ENCODE peak calls at places on chromosome 1, in six cellular contexts. P is activated naive CD4-positive, alpha-beta T cell; X is GM23248; F is Caco-2; G is HT1080; M is esophagus squamous epithelium. W is an unnamed sample.

GRCh38 chr1:215526147-215526845 is 40.8 kb upstream of the KCTD3 start:
- DNase-seq in F (no peak), P (no peak), G (peak; percentile 18), X (peak; percentile 62), M (no peak), W (no peak)

GRCh38 chr1:45979074-45979777 is 153.2 kb downstream of the PIK3R3 start:
- DNase-seq in X (peak; percentile 18), P (no peak), G (no peak), F (no peak), M (no peak), W (no peak)

GRCh38 chr1:12142141-12142823 is 24.5 kb upstream of the TNFRSF1B start:
- DNase-seq in M (no peak), F (no peak), P (no peak), G (no peak), X (no peak), W (no peak)

GRCh38 chr1:97392701-97393100 is 528.1 kb downstream of the DPYD start:
- DNase-seq in G (no peak), X (no peak), F (no peak), M (no peak), P (no peak), W (no peak)

GRCh38 chr1:206691604-206692003 is 6.9 kb downstream of the MAPKAPK2 start:
- DNase-seq in X (peak; percentile 48), P (no peak), F (peak; percentile 73), M (no peak), G (no peak), W (no peak)

GRCh38 chr1:110087812-110088738 is 17.6 kb upstream of the ALX3 start:
- DNase-seq in M (no peak), G (peak; percentile 37), P (no peak), X (peak; percentile 72), F (no peak), W (peak; percentile 67)

GRCh38 chr1:221336141-221336540 is 405.7 kb downstream of the DUSP10 start:
- DNase-seq in X (peak; percentile 65), F (no peak), G (peak; percentile 11), M (no peak), P (no peak), W (no peak)

GRCh38 chr1:94095112-94095637 is 25.8 kb downstream of the ABCA4 start:
- DNase-seq in F (no peak), G (no peak), P (no peak), M (no peak), X (peak; percentile 89), W (no peak)

GRCh38 chr1:198913667-198914066 is 274.8 kb downstream of the PTPRC start:
- DNase-seq in M (no peak), F (no peak), P (no peak), G (no peak), X (peak; percentile 53), W (no peak)

GRCh38 chr1:11483581-11484320 is 4.8 kb downstream of the DISP3 start:
- DNase-seq in G (no peak), M (no peak), P (no peak), X (no peak), F (no peak), W (no peak)

GRCh38 chr1:51192213-51192843 is 43.7 kb upstream of the RNF11 start:
- DNase-seq in G (peak; percentile 46), P (peak; percentile 15), F (peak; percentile 57), X (peak; percentile 85), M (no peak), W (no peak)

W was measured in D721Med.